ENCODE peak calls at places on chromosomes 11 and 22, in four cellular contexts. J is lower lobe of right lung, V is NB4, Q is ovary. M is an unnamed sample.

GRCh38 chr11:106468091-106468490 is 390.6 kb downstream of the AASDHPPT start:
- DNase-seq in J (no peak), V (no peak), Q (no peak), M (no peak)

GRCh38 chr22:30720263-30720837 is 25.7 kb downstream of the OSBP2 start:
- DNase-seq in J (no peak), V (peak), Q (no peak), M (no peak)

GRCh38 chr11:61621917-61622585 is 41.2 kb upstream of the SYT7 start:
- DNase-seq in J (no peak), V (no peak), Q (no peak), M (no peak)

GRCh38 chr11:84056696-84057095 is 770.5 kb upstream of the CCDC90B start:
- DNase-seq in J (no peak), V (no peak), Q (no peak), M (no peak)

GRCh38 chr11:116513894-116514293 is 258.9 kb downstream of the BUD13 start:
- DNase-seq in J (no peak), V (peak), Q (no peak), M (no peak)

GRCh38 chr22:34429314-34429713 is 509.0 kb upstream of the LARGE1 start:
- DNase-seq in J (no peak), V (peak), Q (no peak), M (no peak)

GRCh38 chr22:32949719-32950118 is 108.5 kb downstream of the SYN3 start:
- DNase-seq in J (no peak), V (no peak), Q (no peak), M (no peak)

GRCh38 chr11:28245131-28245530 is 136.9 kb downstream of the METTL15 start:
- DNase-seq in J (no peak), V (no peak), Q (no peak), M (no peak)

GRCh38 chr22:29014301-29014700 is 47.3 kb downstream of the C22orf31 start:
- DNase-seq in J (no peak), V (no peak), Q (no peak), M (no peak)

GRCh38 chr22:41028841-41029240 is 63.6 kb upstream of the EP300 start:
- DNase-seq in J (no peak), V (peak), Q (no peak), M (no peak)

GRCh38 chr11:1192741-1193325 is 30.0 kb upstream of the MUC5B start:
- DNase-seq in J (peak), V (no peak), Q (peak), M (peak)

GRCh38 chr11:115581871-115582639 is 77.8 kb upstream of the CADM1 start:
- DNase-seq in J (no peak), V (no peak), Q (no peak), M (no peak)

GRCh38 chr11:112922606-112923005 is 38.6 kb upstream of the NCAM1 start:
- DNase-seq in J (no peak), V (no peak), Q (no peak), M (no peak)

GRCh38 chr11:121540627-121541026 is 87.9 kb upstream of the SORL1-AS1 start:
- DNase-seq in J (no peak), V (peak), Q (no peak), M (no peak)

GRCh38 chr11:60872952-60873524 is 5.7 kb downstream of the ZP1 start:
- DNase-seq in J (peak), V (peak), Q (no peak), M (no peak)

GRCh38 chr11:66126808-66127555 is 56.9 kb downstream of the PACS1 start:
- DNase-seq in J (peak), V (peak), Q (peak), M (peak)

GRCh38 chr11:115919341-115920086 is 415.3 kb upstream of the CADM1 start:
- DNase-seq in J (no peak), V (peak), Q (no peak), M (no peak)

GRCh38 chr11:35163209-35163608 is 24.2 kb downstream of the CD44 start:
- DNase-seq in J (no peak), V (no peak), Q (no peak), M (no peak)

GRCh38 chr11:35424157-35424945 is 5.0 kb upstream of the SLC1A2 start:
- DNase-seq in J (no peak), V (no peak), Q (no peak), M (no peak)

GRCh38 chr22:45638834-45639746 is 32.5 kb upstream of the ATXN10 start:
- DNase-seq in J (peak), V (peak), Q (peak), M (peak)

DNA sequence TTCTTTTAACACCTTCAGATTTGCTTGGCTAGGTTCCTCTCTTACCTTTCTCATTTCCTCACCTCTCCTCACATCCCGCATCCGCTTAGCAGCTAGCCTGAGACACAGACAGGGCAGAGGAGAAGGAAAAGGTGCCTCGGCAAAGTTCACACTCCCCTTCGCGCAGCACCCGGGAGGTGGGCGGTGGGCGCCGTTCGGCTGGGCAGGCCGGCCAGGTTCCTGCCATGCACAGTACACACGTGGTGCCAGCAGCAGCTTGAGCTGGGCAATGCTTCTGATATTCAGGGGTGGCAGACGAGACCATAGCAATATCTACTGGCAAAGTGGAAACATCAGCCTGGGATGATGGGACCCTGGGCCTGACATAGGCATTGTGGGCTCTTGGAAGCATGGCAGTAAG is 3.3 kb downstream of the NTM start:
- DNase-seq in J (no peak), V (no peak), Q (no peak), M (no peak)
- H3K4me3 ChIP-seq in J (no peak), V (no peak), Q (no peak), M (no peak)

GRCh38 chr11:9820260-9820659 is 156.4 kb downstream of the SWAP70 start:
- DNase-seq in J (no peak), V (no peak), Q (no peak), M (no peak)
- H3K4me3 ChIP-seq in J (no peak), V (no peak), Q (no peak), M (no peak)

GRCh38 chr11:75507571-75507970 is 18.2 kb downstream of the GDPD5 start:
- DNase-seq in J (no peak), V (no peak), Q (no peak), M (no peak)
- H3K4me3 ChIP-seq in J (no peak), V (no peak), Q (no peak), M (no peak)

GRCh38 chr11:132103006-132103405 is 732.6 kb downstream of the NTM start:
- DNase-seq in J (no peak), V (no peak), Q (no peak), M (no peak)

GRCh38 chr11:132106336-132106982 is 736.0 kb downstream of the NTM start:
- DNase-seq in J (no peak), V (no peak), Q (no peak), M (no peak)

GRCh38 chr11:132100583-132100982 is 730.2 kb downstream of the NTM start:
- DNase-seq in J (no peak), V (no peak), Q (no peak), M (no peak)

GRCh38 chr11:132099692-132100091 is 729.3 kb downstream of the NTM start:
- DNase-seq in J (peak), V (peak), Q (no peak), M (no peak)

DNA sequence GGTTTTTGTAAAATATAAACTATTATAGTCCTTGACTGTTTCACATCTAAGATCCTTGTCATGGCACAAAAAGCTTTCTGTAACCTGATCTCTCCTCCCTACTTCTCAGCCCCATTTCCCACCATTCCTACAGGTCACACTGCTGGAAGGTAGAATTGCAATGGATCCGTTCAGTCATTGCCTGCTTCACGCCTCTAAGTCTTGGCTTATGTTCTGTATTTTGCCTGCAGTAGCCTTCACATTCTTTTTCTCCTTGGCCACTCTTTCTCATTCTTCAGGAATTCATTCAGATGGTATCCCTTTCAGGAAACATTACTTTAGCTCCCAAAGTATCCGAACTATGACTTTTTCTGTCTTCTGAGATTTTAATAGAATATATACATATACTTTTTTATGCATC is 731.4 kb downstream of the NTM start:
- DNase-seq in J (no peak), V (no peak), Q (no peak), M (no peak)
- H3K4me3 ChIP-seq in J (no peak), V (no peak), Q (no peak), M (no peak)

DNA sequence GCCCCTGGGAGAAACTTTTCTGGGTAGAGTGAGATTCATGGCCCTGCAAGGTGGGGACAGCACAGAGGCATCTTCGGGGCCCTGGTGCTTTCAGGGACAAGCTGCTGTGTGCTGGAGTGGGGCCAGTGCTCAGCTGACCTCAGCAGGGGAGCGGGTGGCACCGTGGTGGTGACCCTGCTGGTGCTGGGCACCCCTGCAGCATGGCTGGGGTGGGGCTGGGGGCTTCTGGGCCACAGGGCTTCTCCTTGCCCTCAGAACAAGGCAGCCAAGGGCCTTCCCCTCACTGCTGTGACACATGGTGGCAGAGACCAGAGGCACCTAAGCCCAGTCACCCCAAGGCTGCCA is 24.9 kb upstream of the GNB1L start:
- DNase-seq in J (peak), V (no peak), Q (peak), M (no peak)
- H3K4me3 ChIP-seq in J (no peak), V (no peak), Q (no peak), M (no peak)

GRCh38 chr11:128827494-128827893 is 39.6 kb downstream of the KCNJ1 start:
- DNase-seq in J (no peak), V (no peak), Q (no peak), M (no peak)

GRCh38 chr11:128825050-128825806 is 41.9 kb downstream of the KCNJ1 start:
- DNase-seq in J (no peak), V (no peak), Q (no peak), M (no peak)

GRCh38 chr11:128828350-128828749 is 38.7 kb downstream of the KCNJ1 start:
- DNase-seq in J (no peak), V (no peak), Q (no peak), M (no peak)

GRCh38 chr11:128823751-128824150 is 43.3 kb downstream of the KCNJ1 start:
- DNase-seq in J (no peak), V (no peak), Q (no peak), M (no peak)

DNA sequence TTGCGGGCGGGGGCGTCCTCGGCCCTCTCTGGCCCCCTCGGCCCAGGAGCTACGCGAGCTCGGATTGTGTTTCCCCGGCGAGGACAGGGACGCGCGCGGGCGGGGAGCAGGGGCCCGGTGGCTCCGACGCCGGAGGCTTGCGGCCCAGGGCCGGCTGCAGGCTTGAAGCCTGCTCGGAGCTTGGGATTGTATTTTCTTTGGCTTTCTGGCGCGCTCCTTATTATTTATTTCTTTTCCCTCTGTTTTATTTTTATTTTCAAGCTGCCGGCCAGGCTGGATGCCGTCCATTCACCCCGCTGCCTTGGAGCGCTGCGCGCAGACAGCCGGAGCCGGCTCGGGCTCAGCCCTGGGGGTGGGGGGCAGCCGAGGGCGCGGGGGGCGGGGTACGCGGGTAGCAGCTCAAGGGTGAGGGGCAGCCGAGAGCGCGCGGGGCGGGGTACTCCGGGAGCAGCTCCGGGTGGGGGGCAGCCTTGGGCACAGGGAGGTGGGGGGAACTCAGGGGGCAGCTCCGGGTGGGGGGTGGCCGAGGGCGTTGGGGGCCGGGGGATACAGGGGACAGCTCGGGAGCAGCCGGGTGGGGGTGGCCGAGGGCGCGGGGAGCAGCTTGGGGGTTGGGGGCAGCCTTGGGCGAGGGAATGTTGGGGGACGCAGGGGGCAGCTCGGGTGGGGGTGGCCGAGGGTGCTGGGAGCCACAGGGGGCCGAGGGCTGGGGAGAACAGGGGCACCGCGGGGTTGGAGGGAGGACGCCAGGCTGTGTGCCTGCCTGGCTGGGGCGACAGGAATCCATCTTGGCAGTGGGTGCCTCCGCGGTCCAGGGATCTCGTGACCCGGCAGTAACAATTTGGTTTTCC is 42.7 kb downstream of the KCNJ1 start:
- DNase-seq in J (no peak), V (no peak), Q (no peak), M (peak)
- H3K4me3 ChIP-seq in J (peak), V (no peak), Q (no peak), M (no peak)

GRCh38 chr11:36450391-36450714 is 59.7 kb downstream of the TRAF6 start:
- DNase-seq in J (no peak), V (no peak), Q (no peak), M (no peak)
- H3K4me3 ChIP-seq in J (peak), V (no peak), Q (no peak), M (no peak)

GRCh38 chr11:34104680-34105078 is 750 bp upstream of the NAT10 start:
- DNase-seq in J (no peak), V (no peak), Q (no peak), M (no peak)
- H3K4me3 ChIP-seq in J (peak), V (peak), Q (peak), M (peak)